ENCODE peak calls at places on chromosomes 4 and X, in five cellular contexts. One of them, this sample, is unnamed. For H3K36me3, the result is how much of the 10 kb centered on the place peaks cover.

GRCh38 chrX:44162964-44163475 is 180.5 kb downstream of the EFHC2 start:
- DNase-seq in astrocyte: peak
- DNase-seq in MM.1S: no peak
- DNase-seq in mesendoderm: no peak
- DNase-seq in mammary epithelial cell: peak
- DNase-seq in this sample: no peak

GRCh38 chr4:158666892-158667291 is 4.8 kb downstream of the C4orf46 start:
- DNase-seq in astrocyte: no peak
- DNase-seq in MM.1S: no peak
- DNase-seq in mesendoderm: no peak
- DNase-seq in mammary epithelial cell: no peak
- DNase-seq in this sample: no peak

GRCh38 chr4:78136109-78137081 is 79.3 kb downstream of the FRAS1 start:
- DNase-seq in astrocyte: no peak
- DNase-seq in MM.1S: no peak
- DNase-seq in mesendoderm: no peak
- DNase-seq in mammary epithelial cell: no peak
- DNase-seq in this sample: no peak

GRCh38 chr4:36285784-36286480 is 4.5 kb downstream of the DTHD1 start:
- DNase-seq in astrocyte: no peak
- DNase-seq in MM.1S: peak
- DNase-seq in mesendoderm: no peak
- DNase-seq in mammary epithelial cell: peak
- DNase-seq in this sample: no peak

GRCh38 chrX:69152398-69152797 is 12.9 kb downstream of the PJA1 start:
- DNase-seq in astrocyte: no peak
- DNase-seq in MM.1S: no peak
- DNase-seq in mesendoderm: no peak
- DNase-seq in mammary epithelial cell: peak
- DNase-seq in this sample: no peak

GRCh38 chr4:126358041-126358440 is 1043.3 kb downstream of the FAT4 start:
- DNase-seq in astrocyte: no peak
- DNase-seq in MM.1S: no peak
- DNase-seq in mesendoderm: no peak
- DNase-seq in mammary epithelial cell: no peak
- DNase-seq in this sample: no peak

GRCh38 chr4:141102367-141102766 is 30.9 kb downstream of the RNF150 start:
- DNase-seq in astrocyte: peak
- DNase-seq in MM.1S: no peak
- DNase-seq in mesendoderm: peak
- DNase-seq in mammary epithelial cell: peak
- DNase-seq in this sample: no peak

GRCh38 chrX:132063862-132064261 is 40.8 kb downstream of the STK26 start:
- DNase-seq in astrocyte: no peak
- DNase-seq in MM.1S: no peak
- DNase-seq in mesendoderm: no peak
- DNase-seq in mammary epithelial cell: no peak
- DNase-seq in this sample: no peak

GRCh38 chr4:153206534-153206933 is 2.3 kb downstream of the TRIM2 start:
- DNase-seq in astrocyte: no peak
- DNase-seq in MM.1S: no peak
- DNase-seq in mesendoderm: peak
- DNase-seq in mammary epithelial cell: no peak
- DNase-seq in this sample: no peak

GRCh38 chr4:20367446-20367845 is 115.7 kb downstream of the SLIT2 start:
- DNase-seq in astrocyte: no peak
- DNase-seq in MM.1S: no peak
- DNase-seq in mesendoderm: no peak
- DNase-seq in mammary epithelial cell: no peak
- DNase-seq in this sample: no peak

GRCh38 chr4:13159041-13159620 is 325.0 kb downstream of the RAB28 start:
- DNase-seq in astrocyte: peak
- DNase-seq in MM.1S: no peak
- DNase-seq in mesendoderm: peak
- DNase-seq in mammary epithelial cell: no peak
- DNase-seq in this sample: no peak

GRCh38 chrX:139766545-139766983 is 58.6 kb upstream of the MCF2 start:
- DNase-seq in astrocyte: no peak
- DNase-seq in MM.1S: no peak
- DNase-seq in mesendoderm: no peak
- DNase-seq in mammary epithelial cell: no peak
- DNase-seq in this sample: no peak

GRCh38 chrX:42748067-42748850 is 29.7 kb downstream of the PPP1R2C start:
- DNase-seq in astrocyte: peak
- DNase-seq in MM.1S: no peak
- DNase-seq in mesendoderm: peak
- DNase-seq in mammary epithelial cell: peak
- DNase-seq in this sample: no peak

GRCh38 chr4:14559641-14560040 is 442.6 kb upstream of the CPEB2 start:
- DNase-seq in astrocyte: no peak
- DNase-seq in MM.1S: no peak
- DNase-seq in mesendoderm: no peak
- DNase-seq in mammary epithelial cell: no peak
- DNase-seq in this sample: no peak

GRCh38 chrX:19747672-19748610 is 139.5 kb downstream of the SH3KBP1 start:
- DNase-seq in astrocyte: no peak
- DNase-seq in MM.1S: no peak
- DNase-seq in mesendoderm: no peak
- DNase-seq in mammary epithelial cell: no peak
- DNase-seq in this sample: no peak

GRCh38 chr4:166335256-166335938 is 462.4 kb downstream of the TLL1 start:
- DNase-seq in astrocyte: no peak
- DNase-seq in MM.1S: peak
- DNase-seq in mesendoderm: no peak
- DNase-seq in mammary epithelial cell: no peak
- DNase-seq in this sample: no peak

GRCh38 chrX:11337292-11338009 is 44.2 kb downstream of the AMELX start:
- DNase-seq in astrocyte: no peak
- DNase-seq in MM.1S: no peak
- DNase-seq in mesendoderm: no peak
- DNase-seq in mammary epithelial cell: no peak
- DNase-seq in this sample: no peak

GRCh38 chr4:4590496-4590895 is 48.6 kb upstream of the STX18 start:
- DNase-seq in astrocyte: peak
- DNase-seq in MM.1S: no peak
- DNase-seq in mesendoderm: no peak
- DNase-seq in mammary epithelial cell: no peak
- DNase-seq in this sample: no peak

GRCh38 chrX:125436855-125437254 is 117.2 kb downstream of the TEX13C start:
- DNase-seq in astrocyte: no peak
- DNase-seq in MM.1S: peak
- DNase-seq in mesendoderm: peak
- DNase-seq in mammary epithelial cell: peak
- DNase-seq in this sample: no peak

GRCh38 chrX:9566150-9566621 is 101.3 kb downstream of the TBL1X start:
- DNase-seq in astrocyte: peak
- DNase-seq in MM.1S: no peak
- DNase-seq in mesendoderm: no peak
- DNase-seq in mammary epithelial cell: peak
- DNase-seq in this sample: no peak

GRCh38 chr4:59848457-59848856 is 1351.7 kb upstream of the ADGRL3 start:
- DNase-seq in astrocyte: no peak
- DNase-seq in MM.1S: no peak
- DNase-seq in mesendoderm: peak
- DNase-seq in mammary epithelial cell: no peak
- DNase-seq in this sample: no peak

GRCh38 chr4:169485084-169485483 is 127.3 kb downstream of the NEK1 start:
- DNase-seq in astrocyte: peak
- DNase-seq in MM.1S: no peak
- DNase-seq in mesendoderm: no peak
- DNase-seq in mammary epithelial cell: peak
- DNase-seq in this sample: no peak

GRCh38 chrX:66676413-66676812 is 37.5 kb upstream of the EDA2R start:
- DNase-seq in astrocyte: peak
- DNase-seq in MM.1S: no peak
- DNase-seq in mesendoderm: no peak
- DNase-seq in mammary epithelial cell: peak
- DNase-seq in this sample: no peak

GRCh38 chr4:41753942-41754341 is 5.4 kb upstream of the PHOX2B start:
- DNase-seq in astrocyte: no peak
- DNase-seq in MM.1S: no peak
- DNase-seq in mesendoderm: no peak
- DNase-seq in mammary epithelial cell: no peak
- DNase-seq in this sample: no peak

GRCh38 chr4:124306352-124306751 is 406.2 kb downstream of the ANKRD50 start:
- DNase-seq in astrocyte: no peak
- DNase-seq in MM.1S: no peak
- DNase-seq in mesendoderm: no peak
- DNase-seq in mammary epithelial cell: no peak
- DNase-seq in this sample: no peak

GRCh38 chr4:38132140-38132673 is 172.0 kb downstream of the PTTG2 start:
- DNase-seq in astrocyte: peak
- DNase-seq in MM.1S: peak
- DNase-seq in mesendoderm: peak
- DNase-seq in mammary epithelial cell: peak
- DNase-seq in this sample: no peak

GRCh38 chr4:2742823-2743517 is 13.2 kb downstream of the TNIP2 start:
- DNase-seq in astrocyte: no peak
- DNase-seq in MM.1S: no peak
- DNase-seq in mesendoderm: no peak
- DNase-seq in mammary epithelial cell: no peak
- DNase-seq in this sample: peak
- H3K36me3 ChIP-seq in astrocyte: under half
- H3K36me3 ChIP-seq in MM.1S: under half
- H3K36me3 ChIP-seq in mesendoderm: under half
- H3K36me3 ChIP-seq in mammary epithelial cell: under half
- H3K36me3 ChIP-seq in this sample: under half

GRCh38 chr4:5753766-5754528 is 42.9 kb downstream of the EVC start:
- DNase-seq in astrocyte: peak
- DNase-seq in MM.1S: no peak
- DNase-seq in mesendoderm: no peak
- DNase-seq in mammary epithelial cell: peak
- DNase-seq in this sample: peak
- H3K9ac ChIP-seq in astrocyte: peak
- H3K9ac ChIP-seq in MM.1S: no peak
- H3K9ac ChIP-seq in mesendoderm: no peak
- H3K9ac ChIP-seq in mammary epithelial cell: no peak
- H3K9ac ChIP-seq in this sample: peak

GRCh38 chr4:140047017-140047640 is 106.9 kb downstream of the MAML3 start:
- DNase-seq in astrocyte: no peak
- DNase-seq in MM.1S: no peak
- DNase-seq in mesendoderm: peak
- DNase-seq in mammary epithelial cell: no peak
- DNase-seq in this sample: no peak

GRCh38 chr4:140046037-140046436 is 107.9 kb downstream of the MAML3 start:
- DNase-seq in astrocyte: no peak
- DNase-seq in MM.1S: no peak
- DNase-seq in mesendoderm: no peak
- DNase-seq in mammary epithelial cell: no peak
- DNase-seq in this sample: no peak

GRCh38 chr4:140046573-140046972 is 107.4 kb downstream of the MAML3 start:
- DNase-seq in astrocyte: no peak
- DNase-seq in MM.1S: no peak
- DNase-seq in mesendoderm: peak
- DNase-seq in mammary epithelial cell: no peak
- DNase-seq in this sample: no peak

GRCh38 chr4:140042634-140043033 is 111.3 kb downstream of the MAML3 start:
- DNase-seq in astrocyte: no peak
- DNase-seq in MM.1S: no peak
- DNase-seq in mesendoderm: no peak
- DNase-seq in mammary epithelial cell: no peak
- DNase-seq in this sample: no peak

DNA sequence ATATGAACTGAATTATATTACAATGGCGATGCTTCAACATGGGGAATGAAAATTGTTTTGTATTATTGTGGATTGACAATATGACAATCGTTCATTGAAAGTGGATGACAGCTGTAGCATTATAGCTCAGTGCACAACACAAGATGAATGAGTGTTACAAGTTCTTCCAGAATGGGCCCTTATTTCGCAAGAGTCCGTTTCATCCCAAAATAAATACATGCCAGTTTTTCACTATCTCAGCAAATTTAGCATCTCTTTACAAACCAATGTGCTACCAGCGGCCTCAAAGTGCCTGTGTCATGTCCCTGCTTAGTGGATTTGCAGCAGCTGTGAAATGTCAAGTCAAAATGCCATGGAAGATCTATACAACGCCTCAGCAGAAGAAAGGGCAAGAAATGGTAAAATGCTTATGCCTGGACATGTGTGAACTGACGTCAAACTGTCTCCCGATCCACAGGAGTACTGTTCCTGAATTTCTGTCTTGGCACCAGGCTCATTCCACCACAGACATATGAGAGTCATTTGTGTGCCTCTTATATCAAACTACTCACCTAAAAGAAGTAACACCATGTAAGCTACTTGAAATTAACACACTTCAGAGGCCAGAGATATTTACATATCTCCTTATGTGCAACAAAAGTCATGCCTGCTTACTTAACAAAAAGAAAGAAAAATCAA is 109.5 kb downstream of the MAML3 start:
- DNase-seq in astrocyte: no peak
- DNase-seq in MM.1S: no peak
- DNase-seq in mesendoderm: no peak
- DNase-seq in mammary epithelial cell: no peak
- DNase-seq in this sample: no peak
- H3K27ac ChIP-seq in astrocyte: no peak
- H3K27ac ChIP-seq in MM.1S: no peak
- H3K27ac ChIP-seq in mesendoderm: no peak
- H3K27ac ChIP-seq in mammary epithelial cell: no peak
- H3K27ac ChIP-seq in this sample: no peak

GRCh38 chr4:121817701-121818100 is 6.0 kb downstream of the CCNA2 start:
- DNase-seq in astrocyte: no peak
- DNase-seq in MM.1S: no peak
- DNase-seq in mesendoderm: no peak
- DNase-seq in mammary epithelial cell: no peak
- DNase-seq in this sample: no peak

GRCh38 chr4:121817006-121817405 is 6.7 kb downstream of the CCNA2 start:
- DNase-seq in astrocyte: no peak
- DNase-seq in MM.1S: no peak
- DNase-seq in mesendoderm: no peak
- DNase-seq in mammary epithelial cell: no peak
- DNase-seq in this sample: no peak

GRCh38 chr4:121819216-121819980 is 4.3 kb downstream of the CCNA2 start:
- DNase-seq in astrocyte: peak
- DNase-seq in MM.1S: no peak
- DNase-seq in mesendoderm: no peak
- DNase-seq in mammary epithelial cell: no peak
- DNase-seq in this sample: no peak

GRCh38 chr4:121814756-121815155 is 8.9 kb downstream of the CCNA2 start:
- DNase-seq in astrocyte: no peak
- DNase-seq in MM.1S: no peak
- DNase-seq in mesendoderm: no peak
- DNase-seq in mammary epithelial cell: no peak
- DNase-seq in this sample: no peak

DNA sequence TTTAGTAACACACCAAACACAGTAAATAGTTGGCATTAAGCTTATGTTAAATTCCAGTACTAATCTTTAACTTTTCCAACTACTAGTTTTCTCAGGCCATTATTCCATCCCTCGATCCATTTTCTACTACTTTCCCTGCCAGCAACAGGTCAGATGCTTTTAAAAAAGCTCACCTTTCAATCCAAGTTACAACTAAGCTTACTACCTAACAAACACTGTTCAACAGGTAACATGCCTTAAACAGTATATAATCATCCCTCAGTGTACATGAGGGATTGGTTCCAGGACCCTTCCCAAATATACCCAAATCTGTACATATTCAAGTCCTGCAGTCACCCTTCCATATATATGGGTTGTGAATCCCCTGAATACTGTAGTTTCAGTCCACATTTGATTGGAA is 5.5 kb downstream of the CCNA2 start:
- DNase-seq in astrocyte: no peak
- DNase-seq in MM.1S: no peak
- DNase-seq in mesendoderm: no peak
- DNase-seq in mammary epithelial cell: no peak
- DNase-seq in this sample: no peak
- H3K36me3 ChIP-seq in astrocyte: under half
- H3K36me3 ChIP-seq in MM.1S: under half
- H3K36me3 ChIP-seq in mesendoderm: under half
- H3K36me3 ChIP-seq in mammary epithelial cell: half or more
- H3K36me3 ChIP-seq in this sample: under half